ENCODE peak calls at places on chromosomes 12 and 14, in nine cellular contexts. N, P, T, L, I, H, V, R and Z are unnamed samples. For H3K4me1, the result is how much of the 10 kb centered on the place peaks cover.

GRCh38 chr12:62834406-62834805 is 100.5 kb downstream of the PPM1H start:
- DNase-seq in H (no peak), R (no peak), P (no peak), V (peak), L (no peak), T (no peak), I (no peak), N (no peak), Z (no peak)

GRCh38 chr14:85088231-85088630 is 441.7 kb upstream of the FLRT2 start:
- DNase-seq in P (no peak), I (no peak), H (no peak), V (no peak), T (no peak), R (no peak), L (peak), N (no peak), Z (peak)

GRCh38 chr12:51139292-51139844 is 33.6 kb downstream of the TFCP2 start:
- DNase-seq in H (no peak), P (no peak), R (no peak), I (no peak), V (no peak), T (no peak), N (no peak), L (no peak), Z (no peak)

GRCh38 chr12:106303202-106303820 is 778 bp downstream of the TCP11L2 start:
- DNase-seq in V (peak), L (no peak), R (peak), I (peak), P (peak), T (peak), N (peak), H (peak), Z (peak)

GRCh38 chr14:77139540-77140342 is 1.9 kb downstream of the ZDHHC22 start:
- DNase-seq in V (no peak), T (peak), L (no peak), P (peak), N (peak), H (no peak), R (no peak), I (no peak), Z (peak)

GRCh38 chr14:20714593-20715250 is 26.2 kb downstream of the ANG start:
- DNase-seq in H (peak), P (no peak), N (peak), T (peak), L (no peak), V (peak), I (peak), R (no peak), Z (no peak)

GRCh38 chr14:60777856-60778578 is 43.5 kb downstream of the MNAT1 start:
- DNase-seq in T (no peak), R (peak), N (no peak), L (no peak), I (no peak), V (no peak), H (no peak), P (no peak), Z (no peak)

GRCh38 chr12:107844312-107844921 is 69.9 kb downstream of the ASCL4 start:
- DNase-seq in I (no peak), L (no peak), H (no peak), T (no peak), V (no peak), N (no peak), R (no peak), P (no peak), Z (no peak)

GRCh38 chr12:54197037-54197909 is 8.5 kb upstream of the SMUG1 start:
- DNase-seq in P (peak), V (no peak), L (no peak), N (no peak), T (no peak), H (peak), R (no peak), I (no peak), Z (no peak)

GRCh38 chr14:56244138-56244789 is 126.1 kb downstream of the PELI2 start:
- DNase-seq in T (no peak), L (no peak), P (no peak), H (no peak), I (no peak), R (peak), V (no peak), N (no peak), Z (peak)

GRCh38 chr12:51470116-51470515 is 45.5 kb downstream of the SLC4A8 start:
- DNase-seq in P (no peak), L (no peak), R (no peak), H (no peak), N (no peak), V (no peak), T (no peak), I (no peak), Z (no peak)

GRCh38 chr12:104721065-104721458 is 237.0 kb downstream of the SLC41A2 start:
- DNase-seq in V (no peak), L (no peak), R (no peak), P (no peak), T (no peak), H (no peak), N (no peak), I (no peak), Z (no peak)

GRCh38 chr12:104719700-104720345 is 238.3 kb downstream of the SLC41A2 start:
- DNase-seq in L (no peak), H (no peak), T (no peak), I (no peak), N (peak), R (no peak), P (no peak), V (no peak), Z (no peak)

GRCh38 chr12:104721944-104722343 is 236.1 kb downstream of the SLC41A2 start:
- DNase-seq in V (no peak), H (no peak), L (no peak), P (no peak), N (no peak), R (no peak), T (no peak), I (no peak), Z (no peak)

GRCh38 chr12:104718581-104718980 is 239.5 kb downstream of the SLC41A2 start:
- DNase-seq in H (no peak), I (no peak), T (no peak), R (no peak), P (no peak), N (no peak), V (peak), L (no peak), Z (no peak)

DNA sequence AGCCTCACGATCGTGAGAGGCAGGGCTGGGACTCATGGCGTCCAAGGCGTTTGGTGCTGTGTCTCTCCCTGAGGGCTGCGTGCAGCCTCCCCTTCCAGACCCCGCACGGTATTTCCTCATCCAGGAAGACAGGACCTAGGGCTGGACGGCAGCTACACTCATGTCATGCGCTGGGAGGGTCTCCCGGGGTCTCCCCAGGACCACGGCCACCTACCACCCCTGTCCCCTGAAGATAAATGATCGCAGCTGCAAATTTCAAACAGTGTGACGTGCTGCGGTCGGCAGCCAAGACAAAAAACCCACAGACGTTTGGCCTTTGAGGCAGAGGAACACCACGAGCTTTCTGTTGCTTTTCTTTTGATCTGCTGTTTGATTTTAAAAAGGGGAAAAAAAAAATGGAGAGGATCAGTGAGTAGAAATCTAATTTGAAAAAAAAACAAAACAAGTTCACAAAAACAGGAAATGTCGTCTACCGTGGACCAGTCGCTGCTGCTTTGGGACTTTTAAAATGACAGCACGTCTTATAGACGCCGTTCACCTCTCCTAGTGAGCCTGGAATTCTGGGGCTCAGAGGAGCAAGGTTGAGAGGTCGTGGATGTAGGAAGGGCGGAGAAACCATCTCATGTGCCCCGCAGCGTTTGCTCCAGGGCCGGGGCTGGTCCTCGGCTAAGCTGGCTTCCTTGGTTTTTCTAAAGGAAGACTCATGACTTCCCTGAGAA is 237.6 kb downstream of the SLC41A2 start:
- DNase-seq in N (peak), P (no peak), L (no peak), T (no peak), I (no peak), H (no peak), R (no peak), V (no peak), Z (no peak)
- H3K4me1 ChIP-seq in N (half or more), P (under half), L (under half), T (under half), I (under half), H (under half), R (under half), V (under half), Z (under half)

GRCh38 chr14:92486881-92487280 is 26.7 kb upstream of the RIN3 start:
- DNase-seq in I (no peak), N (no peak), R (no peak), V (no peak), P (no peak), L (no peak), H (no peak), T (no peak), Z (peak)
- H3K27ac ChIP-seq in I (no peak), N (peak), R (no peak), V (no peak), P (no peak), L (no peak), H (no peak), T (no peak), Z (no peak)

GRCh38 chr12:25053021-25053271 is 104.0 kb upstream of the BCAT1 start:
- DNase-seq in N (no peak), P (peak), V (no peak), L (no peak), T (no peak), R (no peak), I (no peak), H (no peak), Z (no peak)
- H3K4me3 ChIP-seq in N (peak), P (peak), V (no peak), L (no peak), T (peak), R (no peak), I (peak), H (peak), Z (no peak)

DNA sequence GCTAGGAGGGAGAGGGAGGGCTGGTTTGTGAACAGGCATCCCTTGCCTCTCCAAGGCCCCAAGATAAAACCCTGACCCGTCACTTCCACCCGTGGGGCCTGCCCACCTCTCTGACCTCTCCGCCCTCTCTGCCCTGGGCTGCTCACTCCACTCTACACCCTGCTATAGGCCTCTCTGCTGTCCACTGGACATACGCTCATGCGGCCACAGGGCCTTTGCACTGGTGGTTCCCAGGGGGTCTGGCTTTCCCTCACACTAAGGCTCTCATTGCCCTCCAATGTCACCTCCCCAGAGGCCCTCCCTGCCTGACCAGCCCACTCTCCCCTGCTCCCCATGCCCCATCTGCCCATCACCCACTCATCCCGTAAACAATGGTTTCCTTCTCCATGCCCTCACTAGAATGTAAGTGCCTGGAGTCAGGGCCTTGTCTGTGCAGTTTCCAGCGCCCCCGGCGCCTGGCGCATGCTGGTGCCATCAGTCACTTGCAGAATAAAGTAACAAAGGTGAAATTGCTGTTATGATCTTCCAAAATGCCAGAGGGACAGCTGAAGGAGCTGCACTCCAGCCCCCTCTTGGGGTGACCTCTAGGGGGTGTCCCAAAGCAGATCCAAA is 73.6 kb downstream of the RFLNA start:
- DNase-seq in T (no peak), V (no peak), R (no peak), L (no peak), P (no peak), N (no peak), I (no peak), H (no peak), Z (no peak)
- H3K4me1 ChIP-seq in T (under half), V (under half), R (under half), L (under half), P (under half), N (half or more), I (under half), H (half or more), Z (under half)

GRCh38 chr12:65894624-65895023 is 70.3 kb downstream of the HMGA2 start:
- DNase-seq in V (no peak), I (no peak), N (no peak), P (no peak), T (no peak), R (no peak), H (no peak), L (no peak), Z (no peak)

GRCh38 chr12:65891987-65892481 is 67.8 kb downstream of the HMGA2 start:
- DNase-seq in L (peak), H (peak), N (no peak), T (peak), I (peak), P (no peak), R (peak), V (peak), Z (no peak)

GRCh38 chr12:65894127-65894526 is 69.8 kb downstream of the HMGA2 start:
- DNase-seq in T (no peak), L (no peak), V (no peak), R (no peak), P (no peak), I (no peak), N (no peak), H (no peak), Z (no peak)

GRCh38 chr12:65891219-65891618 is 66.9 kb downstream of the HMGA2 start:
- DNase-seq in H (no peak), I (no peak), R (peak), V (no peak), N (no peak), L (no peak), P (no peak), T (no peak), Z (no peak)

DNA sequence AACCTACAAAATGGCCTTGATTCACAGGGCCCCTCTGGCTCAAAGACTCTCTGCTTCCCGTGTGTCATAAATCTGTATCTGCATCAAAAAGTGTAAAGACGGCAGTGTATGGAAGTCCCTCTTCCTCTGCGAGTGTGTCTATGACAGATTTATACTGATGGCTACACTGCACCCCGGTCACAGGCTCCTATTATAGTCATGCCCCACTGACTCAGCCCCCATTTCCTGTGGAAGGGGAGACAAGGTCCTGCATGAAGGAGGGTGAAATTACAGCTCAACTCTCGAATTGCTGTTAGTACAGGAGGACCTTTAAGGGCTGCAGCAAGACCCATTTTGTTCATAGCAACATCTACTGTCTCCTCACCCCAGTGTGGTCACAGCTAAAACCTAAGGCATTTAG is 68.6 kb downstream of the HMGA2 start:
- DNase-seq in P (no peak), V (no peak), L (no peak), N (no peak), R (peak), H (no peak), I (no peak), T (no peak), Z (peak)
- H3K27ac ChIP-seq in P (no peak), V (no peak), L (peak), N (no peak), R (peak), H (no peak), I (no peak), T (no peak), Z (no peak)

DNA sequence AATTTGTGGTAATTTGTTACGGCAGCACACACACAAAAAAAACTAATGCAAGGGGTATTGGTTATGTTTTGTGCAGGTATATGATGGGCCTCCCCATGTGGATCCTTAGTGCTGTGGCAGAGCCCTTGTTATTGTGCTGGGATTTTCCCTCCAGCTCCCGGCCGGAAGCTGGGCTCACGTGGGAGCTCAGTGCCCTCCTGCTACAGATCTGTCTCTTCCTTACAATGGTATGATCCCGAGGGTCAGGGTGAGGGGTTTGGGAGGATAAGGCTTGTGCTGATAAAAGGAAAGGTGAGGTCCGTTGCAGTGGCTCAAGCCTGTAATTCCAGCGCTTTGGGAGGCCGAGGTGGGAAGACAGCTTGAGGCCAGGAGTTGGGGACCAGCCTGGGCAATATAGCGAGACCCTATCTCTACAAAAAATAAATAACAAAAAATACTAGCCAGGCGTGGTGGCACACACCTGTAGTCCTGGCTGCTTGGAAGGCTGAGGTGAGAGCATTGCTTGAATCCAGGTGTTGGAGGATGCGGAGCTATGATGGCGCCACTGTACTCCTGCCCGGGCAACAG is 861 bp upstream of the SLC48A1 start:
- DNase-seq in T (no peak), V (no peak), I (no peak), R (no peak), L (no peak), H (no peak), N (peak), P (no peak), Z (no peak)
- H3K4me3 ChIP-seq in T (no peak), V (peak), I (peak), R (no peak), L (no peak), H (peak), N (no peak), P (peak), Z (no peak)

GRCh38 chr12:27163894-27164293 is 80.2 kb upstream of the STK38L start:
- DNase-seq in T (no peak), R (no peak), I (no peak), H (no peak), N (no peak), V (no peak), P (no peak), L (no peak), Z (no peak)
- H3K4me1 ChIP-seq in T (under half), R (under half), I (under half), H (under half), N (under half), V (under half), P (under half), L (under half), Z (under half)

DNA sequence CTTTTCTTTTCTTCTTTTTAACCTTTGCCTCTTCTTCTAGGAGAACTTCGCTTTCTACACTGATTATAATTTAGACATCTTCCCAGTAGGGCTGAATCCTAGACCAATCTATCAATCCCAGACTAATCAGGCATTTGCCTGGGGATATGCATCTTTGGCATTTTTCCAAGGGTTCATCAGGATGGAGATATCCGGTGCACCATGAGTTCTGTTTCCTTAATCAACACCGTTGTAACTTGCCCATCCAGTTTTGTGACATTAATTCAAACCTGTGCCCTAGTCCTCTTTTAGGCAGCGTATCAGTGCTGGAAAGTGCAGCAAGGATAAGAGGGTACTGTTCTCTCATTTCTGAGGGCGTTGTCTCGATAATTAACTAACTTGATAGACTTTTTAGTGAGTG is 617 bp upstream of the MGP start:
- DNase-seq in H (no peak), T (no peak), L (no peak), I (no peak), N (no peak), V (no peak), P (no peak), R (no peak), Z (no peak)
- H3K27ac ChIP-seq in H (peak), T (peak), L (no peak), I (peak), N (no peak), V (peak), P (no peak), R (no peak), Z (no peak)